ENCODE peak calls at places on chromosomes 13 and 19, in four cellular contexts. W is mesendoderm, B is IMR-90, I is H1. V is an unnamed sample.

GRCh38 chr13:67880916-67881315 is 650.8 kb upstream of the PCDH9 start:
- DNase-seq in W (no peak), B (no peak), I (no peak), V (no peak)

GRCh38 chr19:24099829-24100228 is 12.8 kb downstream of the ZNF254 start:
- DNase-seq in W (no peak), B (peak), I (no peak), V (no peak)

GRCh38 chr19:55147408-55148251 is 1.4 kb downstream of the TNNT1 start:
- DNase-seq in W (peak), B (no peak), I (no peak), V (peak)

GRCh38 chr13:43405457-43405856 is 381.3 kb downstream of the ENOX1 start:
- DNase-seq in W (no peak), B (peak), I (no peak), V (no peak)

GRCh38 chr13:78657699-78658629 is 991 bp downstream of the OBI1 start:
- DNase-seq in W (peak), B (peak), I (no peak), V (peak)

GRCh38 chr13:21695536-21695935 is 24.7 kb downstream of the FGF9 start:
- DNase-seq in W (no peak), B (no peak), I (no peak), V (no peak)

GRCh38 chr19:47380559-47380958 is 31.4 kb downstream of the DHX34 start:
- DNase-seq in W (no peak), B (no peak), I (no peak), V (no peak)

GRCh38 chr13:30493670-30494381 is 28.1 kb upstream of the HMGB1 start:
- DNase-seq in W (no peak), B (no peak), I (no peak), V (no peak)

GRCh38 chr19:10138879-10139795 is 19.4 kb upstream of the EIF3G start:
- DNase-seq in W (no peak), B (no peak), I (no peak), V (no peak)

GRCh38 chr19:41944336-41944735 is 14.8 kb downstream of the RABAC1 start:
- DNase-seq in W (no peak), B (no peak), I (no peak), V (no peak)

GRCh38 chr13:36362251-36362650 is 16.1 kb upstream of the SPART start:
- DNase-seq in W (no peak), B (peak), I (no peak), V (no peak)

GRCh38 chr13:22927008-22927393 is 253.8 kb upstream of the SGCG start:
- DNase-seq in W (no peak), B (no peak), I (no peak), V (no peak)

GRCh38 chr19:34277244-34277643 is 22.9 kb downstream of the GARRE1 start:
- DNase-seq in W (no peak), B (no peak), I (no peak), V (no peak)

GRCh38 chr13:50485979-50486935 is 357.2 kb downstream of the DLEU7 start:
- DNase-seq in W (peak), B (peak), I (no peak), V (no peak)

GRCh38 chr19:7874080-7874856 is at the start of gene PRR36:
- DNase-seq in W (peak), B (no peak), I (no peak), V (peak)

GRCh38 chr13:33296793-33297425 is 11.4 kb upstream of the STARD13 start:
- DNase-seq in W (no peak), B (no peak), I (no peak), V (no peak)

GRCh38 chr13:110867380-110867779 is 47.5 kb downstream of the ANKRD10 start:
- DNase-seq in W (no peak), B (no peak), I (no peak), V (no peak)

GRCh38 chr13:110869231-110869804 is 45.6 kb downstream of the ANKRD10 start:
- DNase-seq in W (no peak), B (no peak), I (no peak), V (no peak)

GRCh38 chr13:110869805-110870706 is 44.8 kb downstream of the ANKRD10 start:
- DNase-seq in W (peak), B (peak), I (no peak), V (peak)

GRCh38 chr13:110868631-110869165 is 46.2 kb downstream of the ANKRD10 start:
- DNase-seq in W (no peak), B (no peak), I (no peak), V (no peak)

DNA sequence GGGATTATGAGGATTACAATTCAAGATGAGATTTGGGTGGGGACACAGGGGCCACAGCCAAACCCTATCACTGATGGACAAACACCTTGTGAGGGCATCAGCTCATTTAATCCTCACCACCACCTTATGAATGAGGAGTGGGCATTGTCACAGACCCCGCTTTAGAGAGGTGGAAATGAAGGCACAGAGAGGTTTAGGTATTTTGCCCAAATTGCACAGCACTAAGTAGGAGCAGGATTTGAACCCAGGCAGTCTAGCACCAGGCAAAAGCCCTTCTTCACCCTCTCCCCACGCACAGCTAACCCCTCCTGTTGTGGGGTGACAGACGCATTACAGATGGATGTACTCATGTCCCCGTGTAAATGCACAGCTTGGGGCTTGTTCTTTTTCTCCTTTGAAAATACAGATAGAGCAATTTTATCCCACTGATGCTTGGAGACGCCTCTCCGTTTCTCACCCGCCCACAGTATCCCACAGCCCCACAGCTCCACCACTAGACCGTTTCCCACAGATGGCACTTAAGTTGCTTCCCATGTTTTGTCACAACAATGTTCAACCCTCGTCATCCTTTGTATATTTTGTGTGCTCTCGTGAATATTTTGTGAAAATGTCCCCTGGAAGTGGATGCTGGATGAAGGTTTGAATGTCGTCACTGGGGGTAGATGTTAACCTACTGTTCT is 48.2 kb downstream of the ANKRD10 start:
- DNase-seq in W (no peak), B (no peak), I (no peak), V (no peak)
- H3K56ac ChIP-seq in W (no peak), B (no peak), I (no peak), V (no peak)

GRCh38 chr19:3054265-3054971 is 7.9 kb downstream of the TLE5 start:
- DNase-seq in W (no peak), B (no peak), I (no peak), V (no peak)
- H3K56ac ChIP-seq in W (no peak), B (no peak), I (no peak), V (no peak)

GRCh38 chr19:21851596-21852345 is 15.8 kb upstream of the ZNF43 start:
- DNase-seq in W (peak), B (peak), I (peak), V (peak)

GRCh38 chr19:21850636-21851255 is 14.8 kb upstream of the ZNF43 start:
- DNase-seq in W (peak), B (no peak), I (no peak), V (no peak)

GRCh38 chr19:21843081-21843480 is 7.1 kb upstream of the ZNF43 start:
- DNase-seq in W (no peak), B (no peak), I (no peak), V (no peak)

DNA sequence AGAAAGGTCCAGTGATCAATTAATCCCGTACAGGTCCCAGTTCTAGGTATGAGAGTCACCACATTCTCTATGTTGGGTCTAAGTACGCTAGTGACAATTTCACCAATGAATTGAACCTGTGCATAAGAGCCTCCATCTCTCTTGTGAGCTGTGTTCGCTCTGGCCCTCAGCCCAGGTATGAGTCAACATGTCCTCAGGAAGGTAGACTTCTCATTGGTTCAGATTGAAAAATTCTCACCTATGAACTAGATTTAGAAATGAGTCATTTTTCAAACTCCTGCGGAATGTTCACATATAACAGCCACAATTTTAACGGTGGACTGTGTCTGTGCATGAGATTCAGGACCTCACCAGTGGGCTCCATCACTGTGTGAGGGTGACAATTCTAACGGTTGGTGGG is 12.7 kb upstream of the ZNF43 start:
- DNase-seq in W (no peak), B (peak), I (no peak), V (no peak)
- H3K56ac ChIP-seq in W (no peak), B (no peak), I (no peak), V (no peak)

DNA sequence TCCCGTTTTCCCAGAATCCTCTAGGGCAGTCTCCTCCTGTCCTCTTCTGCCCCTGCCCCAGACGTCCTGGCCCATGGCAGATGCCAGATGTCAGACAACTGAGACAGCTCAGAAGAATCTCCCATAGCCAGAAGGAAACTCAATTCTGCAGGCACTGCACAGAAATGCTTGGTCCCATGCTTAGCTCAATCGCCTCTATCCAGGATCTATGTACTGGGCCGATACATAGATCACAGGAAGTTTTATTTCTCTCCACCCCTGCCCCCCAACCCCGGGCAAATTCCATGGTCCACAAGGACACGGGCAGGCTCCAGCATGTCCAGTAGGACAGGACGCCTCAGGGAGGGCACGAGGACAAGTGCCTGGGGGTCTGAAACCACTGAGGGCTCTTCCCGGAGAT is 4.8 kb downstream of the MBD3 start:
- DNase-seq in W (no peak), B (no peak), I (no peak), V (no peak)
- H3K56ac ChIP-seq in W (no peak), B (no peak), I (no peak), V (no peak)

GRCh38 chr19:51111606-51112005 is 3.4 kb upstream of the CTU1 start:
- DNase-seq in W (peak), B (no peak), I (no peak), V (peak)

GRCh38 chr19:51108066-51108804 is at the start of gene CTU1:
- DNase-seq in W (peak), B (peak), I (peak), V (peak)

GRCh38 chr19:51108805-51109146 is 567 bp upstream of the CTU1 start:
- DNase-seq in W (no peak), B (no peak), I (no peak), V (no peak)

GRCh38 chr19:51107406-51108065 is 673 bp downstream of the CTU1 start:
- DNase-seq in W (peak), B (peak), I (no peak), V (peak)

DNA sequence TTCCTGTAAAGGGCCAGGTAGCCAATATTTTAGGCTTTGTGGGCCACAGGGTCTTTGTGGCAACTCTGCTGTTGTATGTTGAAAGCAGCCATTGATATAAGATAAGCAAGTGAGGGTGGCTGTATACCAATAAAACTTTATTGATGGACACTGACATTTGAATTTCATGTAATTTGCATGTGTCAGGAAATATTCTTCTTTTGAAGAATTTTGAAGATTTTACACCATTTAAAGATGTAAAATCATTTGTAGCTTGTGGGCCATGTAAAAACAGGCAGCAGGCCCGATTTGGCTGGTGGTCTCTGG is 2.4 kb upstream of the CTU1 start:
- DNase-seq in W (no peak), B (no peak), I (no peak), V (no peak)
- H3K56ac ChIP-seq in W (no peak), B (no peak), I (no peak), V (no peak)

DNA sequence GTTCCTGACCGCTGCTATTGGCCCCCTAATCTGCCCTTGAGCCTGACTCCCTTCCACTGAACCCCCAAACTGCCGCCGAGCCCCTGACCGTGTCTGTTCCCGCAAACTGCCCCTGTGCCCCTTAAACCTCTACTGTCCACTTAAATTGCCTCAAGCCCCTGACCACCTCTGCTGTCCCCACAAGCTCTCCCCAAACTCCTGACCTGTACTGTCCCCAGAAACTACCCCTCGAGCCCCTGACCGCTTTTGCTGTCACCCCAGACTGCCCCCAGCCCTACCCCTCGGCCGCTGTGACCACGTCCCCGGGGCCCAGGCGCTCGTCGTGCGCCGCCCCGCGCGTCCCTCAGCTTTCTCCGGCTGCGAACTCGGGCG is 382 bp downstream of the ZNF77 start:
- DNase-seq in W (no peak), B (no peak), I (no peak), V (no peak)
- H3K56ac ChIP-seq in W (peak), B (no peak), I (no peak), V (no peak)

DNA sequence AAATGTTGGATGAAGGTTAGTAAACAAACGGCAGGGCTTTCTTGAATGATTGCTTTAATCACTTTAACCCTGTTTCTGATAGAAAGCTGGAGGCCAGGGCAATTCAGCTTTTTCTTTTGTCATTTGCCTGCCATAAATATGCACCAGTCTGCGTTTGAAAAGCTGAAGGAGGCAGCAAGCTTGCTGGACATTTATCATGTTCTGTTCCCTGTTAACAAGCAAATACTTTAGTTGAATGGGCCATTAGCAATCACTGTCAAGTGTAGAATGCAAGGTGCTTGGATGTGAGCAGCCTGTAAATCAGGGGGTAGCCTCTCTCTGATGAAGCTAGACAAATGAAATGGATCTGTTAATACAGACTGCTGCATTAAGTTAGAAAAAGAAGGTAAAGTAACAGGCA is 7.7 kb downstream of the EFNB2 start:
- DNase-seq in W (no peak), B (no peak), I (no peak), V (no peak)
- H3K56ac ChIP-seq in W (no peak), B (no peak), I (no peak), V (no peak)

GRCh38 chr13:24888291-24888931 is 124.4 kb downstream of the RNF17 start:
- DNase-seq in W (no peak), B (no peak), I (no peak), V (no peak)
- H3K56ac ChIP-seq in W (no peak), B (no peak), I (no peak), V (no peak)

DNA sequence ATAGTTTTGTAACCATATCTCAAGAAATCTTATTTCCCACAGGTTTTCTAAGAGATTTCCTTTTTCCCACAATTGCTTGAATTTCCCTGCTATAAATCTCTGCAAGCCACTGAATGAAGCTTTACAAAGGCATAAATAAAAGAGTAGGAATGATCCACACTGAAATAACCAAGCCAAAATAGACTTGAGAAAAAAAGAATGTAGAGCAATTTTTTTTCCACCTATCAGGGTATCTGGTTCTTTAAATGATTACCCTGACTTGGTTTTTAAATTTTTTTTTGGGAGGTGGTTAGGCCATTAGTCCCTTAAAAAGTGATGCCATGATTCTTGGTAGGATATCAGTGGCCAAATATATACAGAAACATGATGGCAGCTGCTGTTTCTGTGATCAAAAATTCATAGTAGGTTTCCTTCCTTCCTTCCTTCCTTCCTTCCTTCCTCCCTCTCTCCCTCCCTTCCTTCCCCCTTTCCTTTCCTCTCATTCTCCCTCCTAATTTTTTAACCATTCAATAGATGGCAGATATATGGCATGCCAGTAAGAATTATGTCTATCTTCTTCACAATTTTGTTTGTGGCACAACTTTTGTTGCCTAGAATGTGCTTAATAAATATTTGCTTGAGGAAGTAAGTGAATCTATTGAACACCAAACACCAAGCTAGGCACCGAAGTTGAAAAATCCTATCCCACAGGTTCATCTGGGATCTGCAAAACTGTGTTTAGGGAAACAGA is 233.7 kb downstream of the LHFPL6 start:
- DNase-seq in W (no peak), B (no peak), I (no peak), V (no peak)
- H3K56ac ChIP-seq in W (no peak), B (no peak), I (no peak), V (no peak)

V was measured in H9.